ENCODE peak calls at places on chromosome 16, in four cellular contexts. E is PC-9, N is right lobe of liver, G is HFF-Myc. D is an unnamed sample.
A peak's percentile ranks its signal among the peaks of the same experiment; 100 is the strongest.

GRCh38 chr16:50696575-50697420 is 3.4 kb downstream of the NOD2 start:
- DNase-seq in E (peak; percentile 69), N (peak; percentile 95), G (peak; percentile 35), D (no peak)

GRCh38 chr16:70534949-70535348 is 11.3 kb downstream of the SF3B3 start:
- DNase-seq in E (no peak), N (no peak), G (no peak), D (no peak)

GRCh38 chr16:58885528-58886170 is 151.5 kb upstream of the GOT2 start:
- DNase-seq in E (no peak), N (no peak), G (no peak), D (no peak)

GRCh38 chr16:74107795-74108610 is 188.6 kb upstream of the PSMD7 start:
- DNase-seq in E (peak; percentile 28), N (peak; percentile 59), G (peak; percentile 35), D (peak; percentile 4)

GRCh38 chr16:20676268-20676828 is 21.1 kb downstream of the ACSM1 start:
- DNase-seq in E (peak; percentile 3), N (no peak), G (no peak), D (no peak)

GRCh38 chr16:83899272-83899897 is 470 bp downstream of the MLYCD start:
- DNase-seq in E (peak; percentile 43), N (peak; percentile 65), G (no peak), D (no peak)

GRCh38 chr16:86298166-86299131 is 211.9 kb upstream of the FOXF1 start:
- DNase-seq in E (no peak), N (no peak), G (no peak), D (no peak)

GRCh38 chr16:89374393-89374948 is 115.9 kb downstream of the ANKRD11 start:
- DNase-seq in E (no peak), N (peak; percentile 35), G (no peak), D (no peak)

GRCh38 chr16:58020628-58021521 is 4.7 kb upstream of the MMP15 start:
- DNase-seq in E (peak; percentile 50), N (peak; percentile 61), G (no peak), D (no peak)

GRCh38 chr16:76214856-76215255 is 62.3 kb upstream of the CNTNAP4 start:
- DNase-seq in E (no peak), N (no peak), G (no peak), D (no peak)

GRCh38 chr16:62088731-62089410 is 52.6 kb upstream of the CDH8 start:
- DNase-seq in E (no peak), N (no peak), G (no peak), D (no peak)

GRCh38 chr16:50395763-50396710 is 27.2 kb upstream of the BRD7 start:
- DNase-seq in E (peak; percentile 37), N (no peak), G (no peak), D (no peak)

GRCh38 chr16:88856122-88856827 is 472 bp downstream of the GALNS start:
- DNase-seq in E (no peak), N (no peak), G (no peak), D (no peak)

GRCh38 chr16:81553814-81554675 is 109.4 kb downstream of the CMIP start:
- DNase-seq in E (no peak), N (peak; percentile 10), G (no peak), D (no peak)

GRCh38 chr16:4244254-4244812 is 2.5 kb upstream of the SRL start:
- DNase-seq in E (no peak), N (no peak), G (peak; percentile 20), D (no peak)

GRCh38 chr16:57106767-57107166 is 14.4 kb downstream of the CPNE2 start:
- DNase-seq in E (peak; percentile 29), N (no peak), G (no peak), D (no peak)

GRCh38 chr16:2512920-2513404 is 790 bp upstream of the ATP6V0C start:
- DNase-seq in E (no peak), N (peak; percentile 59), G (no peak), D (no peak)

GRCh38 chr16:57528499-57529323 is 7.7 kb downstream of the CCDC102A start:
- DNase-seq in E (no peak), N (peak; percentile 62), G (no peak), D (no peak)

DNA sequence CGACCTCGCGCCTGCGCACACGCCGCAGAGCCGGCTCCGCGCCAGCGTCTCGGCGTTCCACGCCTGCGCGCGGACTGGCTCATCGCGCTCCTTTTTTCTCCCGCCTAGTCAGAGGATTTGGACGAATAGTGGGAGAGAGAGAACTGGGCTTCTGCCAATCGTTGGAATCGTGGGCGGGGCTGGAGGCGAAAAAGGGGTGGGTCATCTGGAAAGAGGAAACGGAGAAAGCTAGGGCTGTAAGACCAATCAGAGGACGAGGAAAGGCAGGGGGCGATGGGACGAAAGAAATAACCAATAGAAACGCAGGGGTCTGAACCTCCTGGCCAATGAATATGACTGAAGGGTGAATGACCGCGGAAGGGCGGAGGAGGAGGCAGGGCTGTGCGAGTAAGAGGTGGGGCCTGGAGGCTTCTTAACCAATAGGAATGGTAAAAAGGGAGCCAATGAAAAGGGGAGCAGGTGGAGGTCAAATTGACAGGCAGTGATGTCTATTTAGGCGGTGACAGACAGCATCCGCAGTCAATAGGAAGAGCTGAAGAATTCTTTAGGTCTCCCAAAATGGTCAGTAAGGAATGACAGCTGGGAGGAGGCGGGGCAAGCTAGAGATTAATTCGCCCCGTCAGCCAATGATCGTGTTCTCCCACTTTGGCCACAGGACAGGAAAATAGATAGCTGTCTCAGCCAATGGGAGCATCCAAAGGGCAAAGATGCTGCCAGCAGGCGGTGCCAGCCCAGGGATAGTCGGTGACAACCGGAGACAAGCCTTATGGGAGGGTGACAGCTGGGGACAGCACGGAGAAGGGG is at the start of gene TBC1D10B:
- DNase-seq in E (peak; percentile 100), N (peak; percentile 97), G (peak; percentile 100), D (peak; percentile 100)
- TF ChIP-seq CTCF in E (no peak), N (peak; percentile 20), G (peak; percentile 32), D (peak; percentile 32)

GRCh38 chr16:590165-590874 is 454 bp downstream of the RAB40C start:
- DNase-seq in E (peak; percentile 38), N (peak; percentile 65), G (no peak), D (no peak)
- TF ChIP-seq CTCF in E (no peak), N (no peak), G (no peak), D (no peak)

GRCh38 chr16:66275795-66276428 is 90.6 kb upstream of the CDH5 start:
- DNase-seq in E (peak; percentile 25), N (no peak), G (no peak), D (no peak)

GRCh38 chr16:66277311-66278070 is 89.0 kb upstream of the CDH5 start:
- DNase-seq in E (no peak), N (no peak), G (no peak), D (no peak)

GRCh38 chr16:66278111-66278531 is 88.4 kb upstream of the CDH5 start:
- DNase-seq in E (peak; percentile 90), N (no peak), G (no peak), D (no peak)

GRCh38 chr16:66274335-66275110 is 92.0 kb upstream of the CDH5 start:
- DNase-seq in E (no peak), N (no peak), G (no peak), D (no peak)

GRCh38 chr16:66278604-66279262 is 87.8 kb upstream of the CDH5 start:
- DNase-seq in E (peak; percentile 58), N (no peak), G (no peak), D (no peak)
- TF ChIP-seq CTCF in E (peak; percentile 81), N (no peak), G (no peak), D (no peak)

DNA sequence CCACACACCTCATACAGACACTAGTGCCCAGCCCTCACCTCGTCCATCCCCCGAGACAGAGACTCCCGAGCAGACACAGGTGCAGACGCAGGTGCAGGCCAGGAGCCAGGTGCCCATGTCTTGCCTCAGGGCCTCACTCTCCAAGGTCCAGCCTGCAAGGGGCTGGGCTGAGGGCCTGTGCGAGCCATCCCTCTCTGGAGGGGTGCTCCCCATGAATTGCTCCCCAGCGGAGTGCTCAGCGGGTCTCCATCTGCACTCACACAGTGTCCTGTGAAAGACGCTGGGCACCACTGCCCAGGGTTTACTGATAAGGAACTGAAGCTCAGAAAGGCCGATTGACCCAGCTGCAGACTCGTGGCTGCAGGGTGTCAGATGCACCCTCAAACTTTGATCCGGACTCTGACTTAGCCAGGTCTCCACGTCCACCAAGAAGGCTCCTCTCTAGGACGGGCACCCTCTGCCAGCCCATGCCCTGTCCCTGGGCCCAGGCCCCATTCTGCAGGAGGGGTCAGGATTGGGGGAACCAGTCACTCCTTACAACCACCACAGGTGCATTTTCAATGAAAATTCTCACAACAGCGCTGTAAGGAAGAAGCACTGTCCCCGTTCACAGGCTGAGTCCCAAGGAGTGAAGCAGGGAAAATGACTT is 16.9 kb downstream of the POLR3K start:
- DNase-seq in E (no peak), N (no peak), G (no peak), D (no peak)
- TF ChIP-seq CTCF in E (no peak), N (no peak), G (no peak), D (no peak)

GRCh38 chr16:14436410-14436955 is 193.6 kb downstream of the PARN start:
- DNase-seq in E (no peak), N (no peak), G (no peak), D (no peak)
- TF ChIP-seq CTCF in E (no peak), N (no peak), G (no peak), D (no peak)

DNA sequence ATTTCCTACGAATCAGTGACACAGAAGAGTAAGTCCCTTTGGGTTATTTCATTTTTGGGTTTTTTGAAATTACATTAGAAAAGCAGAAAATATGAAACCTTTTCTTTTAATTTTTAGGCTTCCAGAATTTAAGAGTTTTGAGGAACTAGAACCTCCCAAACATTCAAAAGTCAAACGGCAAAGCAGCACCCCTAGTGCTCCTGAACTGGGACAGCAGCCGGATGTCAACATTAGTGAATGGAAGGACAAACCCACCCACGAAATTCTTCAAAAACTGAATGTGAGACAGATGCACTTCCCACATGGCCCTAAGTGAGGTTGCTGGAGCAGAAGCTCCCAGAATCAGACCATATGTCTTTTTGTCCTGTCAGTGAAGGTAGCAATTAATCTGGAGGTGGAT is 199.4 kb downstream of the PHKB start:
- DNase-seq in E (no peak), N (no peak), G (no peak), D (no peak)
- TF ChIP-seq CTCF in E (no peak), N (no peak), G (no peak), D (no peak)

D was measured in AG09309.